ENCODE peak calls at places on chromosomes 16 and 17, in four cellular contexts. U is colonic mucosa, S is prostate gland, O is esophagus muscularis mucosa. B is an unnamed sample. For H3K4me1, the result is how much of the 10 kb centered on the place peaks cover.

GRCh38 chr17:2704031-2704889 is 7.3 kb downstream of the CLUH start:
- DNase-seq in U (no peak), S (no peak), O (no peak), B (no peak)

GRCh38 chr16:27405546-27406451 is 3.8 kb downstream of the IL21R start:
- DNase-seq in U (no peak), S (no peak), O (peak), B (no peak)

GRCh38 chr17:15920758-15921239 is 24.1 kb upstream of the ADORA2B start:
- DNase-seq in U (no peak), S (peak), O (no peak), B (no peak)

GRCh38 chr16:79328327-79329162 is 272.0 kb downstream of the MAF start:
- DNase-seq in U (no peak), S (no peak), O (no peak), B (peak)

GRCh38 chr16:84360170-84360569 is 8.2 kb upstream of the ATP2C2 start:
- DNase-seq in U (no peak), S (no peak), O (no peak), B (no peak)

GRCh38 chr17:75689441-75689873 is 22.3 kb downstream of the SAP30BP start:
- DNase-seq in U (no peak), S (no peak), O (no peak), B (peak)

GRCh38 chr17:74635418-74635817 is 11.9 kb upstream of the CD300E start:
- DNase-seq in U (no peak), S (no peak), O (no peak), B (peak)

GRCh38 chr17:75440738-75441448 is 15.5 kb upstream of the TMEM94 start:
- DNase-seq in U (no peak), S (no peak), O (no peak), B (no peak)

GRCh38 chr17:9729034-9729650 is 62.2 kb downstream of the DHRS7C start:
- DNase-seq in U (no peak), S (peak), O (no peak), B (no peak)

DNA sequence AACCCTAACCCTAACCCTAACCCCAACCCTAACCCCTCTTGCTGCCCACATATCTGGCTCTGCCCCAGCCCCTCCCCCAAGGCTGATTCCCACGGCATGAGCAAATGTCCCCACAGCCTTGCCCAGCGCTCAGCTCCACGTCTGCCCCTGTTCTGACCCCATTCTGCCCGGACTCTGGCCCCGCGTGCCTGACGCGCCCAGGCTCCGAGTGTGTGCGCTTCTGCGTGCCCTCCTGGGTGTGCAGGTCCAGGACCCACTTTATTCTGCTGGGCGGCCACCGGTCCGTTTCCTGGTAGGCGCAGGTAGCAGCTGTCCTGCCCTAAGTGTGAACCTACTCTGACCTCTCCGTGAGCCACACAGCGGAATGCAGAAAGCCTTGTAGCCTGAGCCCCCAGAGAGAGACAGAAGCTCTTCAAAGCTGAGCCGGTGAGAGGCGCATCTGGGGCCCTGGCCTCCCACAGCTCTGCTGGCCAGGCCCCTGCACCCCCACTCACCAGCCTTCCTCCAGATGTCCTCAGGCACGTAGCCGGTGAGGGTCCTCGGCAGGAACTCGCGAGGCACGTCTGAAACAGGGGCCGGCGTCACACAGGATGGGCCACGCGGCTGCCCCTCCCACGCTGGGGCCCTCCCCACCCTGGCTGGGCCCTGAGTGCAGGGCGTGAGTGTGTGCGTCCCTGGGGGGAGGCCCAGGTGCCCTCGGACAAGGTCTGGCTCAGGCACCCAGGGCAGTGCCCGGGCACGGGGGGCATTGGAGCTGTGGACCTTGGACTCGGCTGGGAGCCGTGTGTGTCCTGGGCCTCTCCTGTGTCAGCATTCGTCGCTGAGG is 14.0 kb upstream of the PABPN1L start:
- DNase-seq in U (no peak), S (no peak), O (no peak), B (no peak)
- H3K4me1 ChIP-seq in U (under half), S (under half), O (under half), B (under half)

DNA sequence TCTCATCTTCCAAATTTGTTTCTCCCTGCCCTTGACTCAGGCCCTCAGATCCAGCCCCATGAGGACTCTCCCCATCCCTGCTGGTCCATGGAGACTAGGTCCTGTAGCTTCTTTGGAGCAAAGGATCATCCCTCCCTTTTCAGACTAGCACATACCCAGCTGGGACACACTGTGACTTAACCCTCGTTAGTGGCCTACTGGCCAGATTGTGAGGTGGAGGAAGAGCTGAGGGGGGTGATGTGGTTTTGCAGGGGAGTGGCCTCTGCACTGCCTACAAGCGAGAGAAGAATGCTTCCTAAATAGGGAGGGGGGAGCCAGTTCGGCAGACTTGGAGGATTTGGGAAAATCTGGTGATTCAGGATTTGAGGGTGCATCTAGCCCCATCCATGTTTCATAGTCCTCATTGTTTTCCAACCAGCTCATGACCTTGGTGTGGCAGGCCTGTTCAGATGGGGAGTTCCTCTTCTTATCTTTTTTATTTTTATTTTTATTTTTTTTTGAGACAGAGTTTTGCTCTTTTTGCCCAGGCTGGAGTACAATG is 47.8 kb upstream of the SLC47A1 start:
- DNase-seq in U (no peak), S (no peak), O (no peak), B (no peak)
- H3K4me1 ChIP-seq in U (under half), S (under half), O (under half), B (under half)

DNA sequence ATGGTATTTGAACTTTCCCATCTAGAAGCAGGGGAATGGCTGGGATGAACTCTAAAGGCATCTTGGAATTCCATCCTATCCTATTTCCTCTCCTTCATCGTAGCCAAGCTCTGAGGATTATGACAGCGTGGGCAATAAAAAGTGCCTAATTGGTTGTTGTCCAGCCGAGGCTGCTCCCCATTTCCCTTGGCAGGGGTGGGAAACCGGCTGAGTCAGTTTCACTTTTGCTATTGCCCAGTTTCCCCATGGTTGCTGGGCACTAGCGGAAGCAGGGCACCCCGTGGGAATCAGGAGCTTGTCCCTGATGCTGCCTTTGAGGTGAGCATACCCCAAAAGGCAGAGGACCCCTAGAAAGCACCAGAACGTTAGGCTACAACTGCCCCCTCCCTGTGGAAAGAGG is 13.8 kb upstream of the SP2 start:
- DNase-seq in U (peak), S (peak), O (no peak), B (no peak)
- H3K4me1 ChIP-seq in U (under half), S (under half), O (under half), B (under half)

GRCh38 chr16:57187508-57187854 is 1.4 kb downstream of the RSPRY1 start:
- DNase-seq in U (no peak), S (no peak), O (no peak), B (peak)
- H3K4me1 ChIP-seq in U (under half), S (under half), O (half or more), B (under half)

GRCh38 chr17:31495049-31495885 is 103.8 kb downstream of the RAB11FIP4 start:
- DNase-seq in U (peak), S (no peak), O (no peak), B (peak)

GRCh38 chr17:31494259-31495048 is 103.0 kb downstream of the RAB11FIP4 start:
- DNase-seq in U (peak), S (no peak), O (no peak), B (peak)

GRCh38 chr17:31492206-31492605 is 100.7 kb downstream of the RAB11FIP4 start:
- DNase-seq in U (no peak), S (no peak), O (no peak), B (no peak)

GRCh38 chr17:31492880-31493655 is 101.6 kb downstream of the RAB11FIP4 start:
- DNase-seq in U (peak), S (no peak), O (no peak), B (no peak)

DNA sequence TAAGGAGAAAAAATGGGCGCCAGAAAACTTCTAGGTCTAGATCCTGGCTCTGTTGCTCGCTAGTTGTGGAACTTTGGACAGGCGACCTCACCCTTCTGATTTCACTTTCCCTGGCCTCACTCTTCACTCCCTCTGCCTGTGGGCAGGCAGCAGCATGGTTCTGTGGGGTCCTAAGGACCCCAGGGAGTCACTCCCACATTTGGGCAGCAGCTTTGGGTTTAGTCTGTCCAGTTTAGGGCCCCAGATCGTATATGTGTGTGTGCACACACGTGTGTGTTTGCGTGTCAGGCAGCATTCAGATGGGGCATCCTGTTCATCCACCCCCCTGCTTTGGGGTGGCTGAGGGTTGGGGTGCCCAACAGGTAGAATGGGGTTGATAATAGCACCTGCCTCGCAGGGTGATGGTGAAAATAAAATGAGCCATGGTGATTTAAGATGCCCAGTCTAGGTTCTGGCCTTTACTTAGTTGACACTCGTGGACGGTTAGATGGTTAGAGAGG is 102.2 kb downstream of the RAB11FIP4 start:
- DNase-seq in U (peak), S (no peak), O (no peak), B (no peak)
- H3K4me1 ChIP-seq in U (under half), S (under half), O (under half), B (under half)

DNA sequence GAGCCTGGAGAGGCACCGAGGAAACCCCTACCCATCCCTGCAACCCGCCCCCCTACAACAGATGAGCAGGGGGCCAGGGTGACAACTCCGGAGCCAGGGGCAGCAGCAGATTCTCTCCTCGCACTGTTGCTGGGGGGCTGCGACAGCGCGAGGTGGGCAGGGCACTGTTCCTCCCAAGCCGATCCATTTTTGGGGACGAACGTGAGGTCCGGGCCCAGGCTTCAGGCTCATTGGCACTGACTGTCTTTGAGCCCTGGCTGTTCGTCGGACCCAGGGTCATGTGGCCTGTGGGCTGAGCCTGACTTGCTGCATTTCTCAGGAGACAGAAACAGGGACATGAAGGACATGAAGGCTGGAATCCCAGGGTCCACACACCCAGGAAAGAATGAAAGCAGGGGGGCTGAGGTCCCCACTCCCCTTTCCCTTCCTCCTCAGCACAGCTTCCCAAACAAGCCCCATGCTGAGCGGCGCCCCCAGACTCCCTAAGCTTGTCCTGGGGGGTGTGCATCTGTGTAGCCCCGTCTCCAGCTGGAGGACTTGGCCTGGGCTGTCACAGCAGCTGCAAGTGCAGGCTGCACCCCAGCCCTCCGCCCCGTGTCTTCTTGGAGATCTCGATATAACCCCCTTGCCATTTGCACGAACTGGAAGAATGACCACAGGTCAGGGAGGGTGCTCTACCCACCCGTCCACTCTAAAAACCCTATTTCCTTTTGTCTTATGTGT is 18.7 kb downstream of the CEP295NL start:
- DNase-seq in U (no peak), S (no peak), O (no peak), B (no peak)
- H3K4me1 ChIP-seq in U (under half), S (under half), O (half or more), B (under half)

GRCh38 chr16:24847358-24847664 is 1.5 kb downstream of the SLC5A11 start:
- DNase-seq in U (no peak), S (no peak), O (no peak), B (no peak)
- H3K4me1 ChIP-seq in U (under half), S (under half), O (under half), B (under half)

GRCh38 chr16:10266809-10267208 is 84.6 kb upstream of the GRIN2A start:
- DNase-seq in U (no peak), S (no peak), O (no peak), B (no peak)

GRCh38 chr16:10265770-10266615 is 83.8 kb upstream of the GRIN2A start:
- DNase-seq in U (no peak), S (no peak), O (no peak), B (peak)

GRCh38 chr16:10269632-10270031 is 87.4 kb upstream of the GRIN2A start:
- DNase-seq in U (no peak), S (no peak), O (no peak), B (no peak)
- H3K4me1 ChIP-seq in U (under half), S (under half), O (under half), B (under half)

B was measured in thyroid gland.